ENCODE peak calls at places on chromosome 6, in seven cellular contexts. G is occipital lobe; H is pancreas; Y is mesendoderm; V is T-helper 1 cell; W is mucosa of descending colon; L is activated T-cell treated with anti-CD3 and anti-CD28 coated beads, Interleukin-2, amount 50 U/mL, for 72 hours. Z is an unnamed sample.

GRCh38 chr6:31901415-31901952 is 402 bp downstream of the ZBTB12 start:
- DNase-seq in W (peak; percentile 74), Y (no peak), H (peak; percentile 78), V (peak; percentile 43), L (peak; percentile 59), G (peak; percentile 60), Z (peak; percentile 54)

GRCh38 chr6:35710241-35710847 is 21.6 kb upstream of the FKBP5 start:
- DNase-seq in L (peak; percentile 49), H (no peak), W (no peak), Y (no peak), G (no peak), V (no peak), Z (no peak)

GRCh38 chr6:99745651-99746050 is 139.0 kb downstream of the PRDM13 start:
- DNase-seq in L (no peak), G (no peak), W (no peak), V (no peak), Y (peak; percentile 14), H (no peak), Z (no peak)

GRCh38 chr6:7640607-7641577 is 50.9 kb downstream of the SNRNP48 start:
- DNase-seq in Y (peak; percentile 8), L (no peak), H (no peak), W (no peak), V (no peak), G (no peak), Z (no peak)

GRCh38 chr6:117074672-117075071 is 190.7 kb upstream of the VGLL2 start:
- DNase-seq in G (no peak), W (no peak), Y (peak; percentile 39), V (no peak), L (no peak), H (no peak), Z (no peak)

GRCh38 chr6:1081566-1081965 is 230.3 kb upstream of the FOXQ1 start:
- DNase-seq in W (no peak), L (no peak), G (no peak), H (no peak), V (no peak), Y (no peak), Z (no peak)

GRCh38 chr6:160376445-160376844 is 28.3 kb downstream of the SLC22A3 start:
- DNase-seq in V (no peak), Y (no peak), W (no peak), G (no peak), H (no peak), L (no peak), Z (no peak)

GRCh38 chr6:113631616-113632015 is 225.5 kb upstream of the MARCKS start:
- DNase-seq in V (no peak), G (no peak), W (no peak), Y (no peak), H (no peak), L (no peak), Z (no peak)

GRCh38 chr6:87283461-87283860 is 38.9 kb upstream of the SMIM8 start:
- DNase-seq in L (no peak), V (no peak), G (no peak), H (no peak), W (no peak), Y (no peak), Z (no peak)

GRCh38 chr6:169853196-169854082 is 102.0 kb downstream of the ERMARD start:
- DNase-seq in V (no peak), Y (no peak), H (no peak), W (no peak), L (no peak), G (no peak), Z (no peak)

GRCh38 chr6:5728726-5729434 is 277.8 kb downstream of the NRN1 start:
- DNase-seq in H (no peak), W (no peak), G (peak; percentile 40), Y (peak; percentile 28), L (no peak), V (no peak), Z (no peak)

GRCh38 chr6:10526156-10526555 is 5.0 kb downstream of the GCNT2 start:
- DNase-seq in G (no peak), W (no peak), V (no peak), Y (peak; percentile 63), L (no peak), H (no peak), Z (no peak)

GRCh38 chr6:88290432-88290831 is 124.3 kb upstream of the CNR1 start:
- DNase-seq in V (no peak), G (no peak), H (no peak), W (no peak), Y (no peak), L (no peak), Z (no peak)

GRCh38 chr6:31355540-31355988 is 1.4 kb downstream of the HLA-B start:
- DNase-seq in V (no peak), W (no peak), G (no peak), Y (no peak), L (no peak), H (no peak), Z (peak; percentile 7)

GRCh38 chr6:97032950-97033349 is 108.4 kb downstream of the KLHL32 start:
- DNase-seq in V (no peak), Y (no peak), G (no peak), H (no peak), W (no peak), L (no peak), Z (no peak)

GRCh38 chr6:41941280-41942044 is at the start of gene CCND3:
- DNase-seq in G (peak; percentile 85), H (peak; percentile 96), W (peak; percentile 96), L (peak; percentile 94), Y (peak; percentile 86), V (peak; percentile 76), Z (peak; percentile 80)

GRCh38 chr6:54681987-54682386 is 164.6 kb upstream of the FAM83B start:
- DNase-seq in G (no peak), H (no peak), Y (no peak), W (no peak), L (no peak), V (no peak), Z (no peak)